ENCODE peak calls at places on chromosome 7, in four cellular contexts. One of them, this sample, is unnamed.

GRCh38 chr7:129188372-129188891 is at the start of gene SMO:
- DNase-seq in CD8-positive, alpha-beta T cell: no peak
- DNase-seq in KG1: no peak
- DNase-seq in left cardiac atrium: peak
- DNase-seq in this sample: peak

GRCh38 chr7:64618785-64619456 is 47.0 kb upstream of the ZNF107 start:
- DNase-seq in CD8-positive, alpha-beta T cell: no peak
- DNase-seq in KG1: peak
- DNase-seq in left cardiac atrium: no peak
- DNase-seq in this sample: no peak

GRCh38 chr7:40219917-40220316 is 85.1 kb downstream of the SUGCT start:
- DNase-seq in CD8-positive, alpha-beta T cell: no peak
- DNase-seq in KG1: no peak
- DNase-seq in left cardiac atrium: no peak
- DNase-seq in this sample: no peak

GRCh38 chr7:40341836-40342235 is 207.0 kb downstream of the SUGCT start:
- DNase-seq in CD8-positive, alpha-beta T cell: no peak
- DNase-seq in KG1: no peak
- DNase-seq in left cardiac atrium: no peak
- DNase-seq in this sample: no peak

GRCh38 chr7:5643280-5643679 is 138.2 kb downstream of the RNF216 start:
- DNase-seq in CD8-positive, alpha-beta T cell: no peak
- DNase-seq in KG1: peak
- DNase-seq in left cardiac atrium: peak
- DNase-seq in this sample: no peak

GRCh38 chr7:22934473-22935065 is 79.4 kb downstream of the HYCC1 start:
- DNase-seq in CD8-positive, alpha-beta T cell: no peak
- DNase-seq in KG1: no peak
- DNase-seq in left cardiac atrium: no peak
- DNase-seq in this sample: no peak

GRCh38 chr7:149799397-149800168 is 26.2 kb upstream of the ZNF467 start:
- DNase-seq in CD8-positive, alpha-beta T cell: peak
- DNase-seq in KG1: no peak
- DNase-seq in left cardiac atrium: no peak
- DNase-seq in this sample: peak

GRCh38 chr7:43926193-43927043 is at the start of gene UBE2D4:
- DNase-seq in CD8-positive, alpha-beta T cell: peak
- DNase-seq in KG1: peak
- DNase-seq in left cardiac atrium: peak
- DNase-seq in this sample: peak

GRCh38 chr7:25569765-25570164 is 341.5 kb upstream of the NPVF start:
- DNase-seq in CD8-positive, alpha-beta T cell: no peak
- DNase-seq in KG1: no peak
- DNase-seq in left cardiac atrium: no peak
- DNase-seq in this sample: no peak

GRCh38 chr7:157373493-157373892 is 36.7 kb downstream of the DNAJB6 start:
- DNase-seq in CD8-positive, alpha-beta T cell: no peak
- DNase-seq in KG1: no peak
- DNase-seq in left cardiac atrium: no peak
- DNase-seq in this sample: no peak

GRCh38 chr7:8084772-8085171 is 116.2 kb downstream of the GLCCI1 start:
- DNase-seq in CD8-positive, alpha-beta T cell: no peak
- DNase-seq in KG1: no peak
- DNase-seq in left cardiac atrium: no peak
- DNase-seq in this sample: peak

GRCh38 chr7:24576171-24577052 is 3.2 kb downstream of the PALS2 start:
- DNase-seq in CD8-positive, alpha-beta T cell: no peak
- DNase-seq in KG1: no peak
- DNase-seq in left cardiac atrium: no peak
- DNase-seq in this sample: no peak

GRCh38 chr7:6640246-6640721 is 3.2 kb downstream of the ZNF316 start:
- DNase-seq in CD8-positive, alpha-beta T cell: no peak
- DNase-seq in KG1: no peak
- DNase-seq in left cardiac atrium: peak
- DNase-seq in this sample: peak

GRCh38 chr7:104982308-104982755 is 31.7 kb upstream of the KMT2E start:
- DNase-seq in CD8-positive, alpha-beta T cell: no peak
- DNase-seq in KG1: no peak
- DNase-seq in left cardiac atrium: no peak
- DNase-seq in this sample: no peak

GRCh38 chr7:32059289-32060045 is 10.7 kb downstream of the PDE1C start:
- DNase-seq in CD8-positive, alpha-beta T cell: no peak
- DNase-seq in KG1: no peak
- DNase-seq in left cardiac atrium: no peak
- DNase-seq in this sample: peak

GRCh38 chr7:18241543-18242231 is 214.0 kb upstream of the PRPS1L1 start:
- DNase-seq in CD8-positive, alpha-beta T cell: no peak
- DNase-seq in KG1: no peak
- DNase-seq in left cardiac atrium: no peak
- DNase-seq in this sample: no peak

GRCh38 chr7:159205833-159206232 is 61.2 kb upstream of the VIPR2 start:
- DNase-seq in CD8-positive, alpha-beta T cell: no peak
- DNase-seq in KG1: no peak
- DNase-seq in left cardiac atrium: no peak
- DNase-seq in this sample: no peak

GRCh38 chr7:284762-285722 is 4.9 kb upstream of the FOXL3 start:
- DNase-seq in CD8-positive, alpha-beta T cell: no peak
- DNase-seq in KG1: no peak
- DNase-seq in left cardiac atrium: peak
- DNase-seq in this sample: no peak

GRCh38 chr7:80288175-80289122 is 153.8 kb downstream of the GNAI1 start:
- DNase-seq in CD8-positive, alpha-beta T cell: no peak
- DNase-seq in KG1: no peak
- DNase-seq in left cardiac atrium: no peak
- DNase-seq in this sample: no peak

GRCh38 chr7:26292768-26293560 is 1.3 kb downstream of the SNX10 start:
- DNase-seq in CD8-positive, alpha-beta T cell: no peak
- DNase-seq in KG1: no peak
- DNase-seq in left cardiac atrium: no peak
- DNase-seq in this sample: no peak

GRCh38 chr7:116582164-116582732 is 57.4 kb downstream of the CAV1 start:
- DNase-seq in CD8-positive, alpha-beta T cell: no peak
- DNase-seq in KG1: no peak
- DNase-seq in left cardiac atrium: no peak
- DNase-seq in this sample: no peak

GRCh38 chr7:63027075-63027474 is 971.6 kb upstream of the ZNF722 start:
- DNase-seq in CD8-positive, alpha-beta T cell: no peak
- DNase-seq in KG1: no peak
- DNase-seq in left cardiac atrium: no peak
- DNase-seq in this sample: no peak

GRCh38 chr7:27241189-27242045 is 1.2 kb upstream of the EVX1 start:
- DNase-seq in CD8-positive, alpha-beta T cell: no peak
- DNase-seq in KG1: no peak
- DNase-seq in left cardiac atrium: no peak
- DNase-seq in this sample: no peak